ENCODE peak calls at places on chromosomes 13 and 19, in eight cellular contexts. One of them, this sample, is unnamed.

GRCh38 chr13:89740994-89741678 is 1606.4 kb upstream of the MIR17HG start:
- DNase-seq in sciatic nerve: no peak
- DNase-seq in mucosa of descending colon: peak; percentile 36
- DNase-seq in SJSA1: no peak
- DNase-seq in M059J: no peak
- DNase-seq in cardiac fibroblast: peak; percentile 23
- DNase-seq in stimulated activated CD4-positive, alpha-beta T cell treated with anti-CD3 and anti-CD28 coated beads, Interleukin-15, amount 100 ng/mL, for 24 hours: no peak
- DNase-seq in ELF-1: no peak
- DNase-seq in this sample: no peak

GRCh38 chr13:72754111-72754510 is 26.4 kb downstream of the BORA start:
- DNase-seq in stimulated activated CD4-positive, alpha-beta T cell treated with anti-CD3 and anti-CD28 coated beads, Interleukin-15, amount 100 ng/mL, for 24 hours: no peak
- DNase-seq in SJSA1: no peak
- DNase-seq in mucosa of descending colon: no peak
- DNase-seq in M059J: no peak
- DNase-seq in sciatic nerve: no peak
- DNase-seq in ELF-1: no peak
- DNase-seq in cardiac fibroblast: no peak
- DNase-seq in this sample: no peak

GRCh38 chr19:2524361-2524839 is 48.5 kb downstream of the GADD45B start:
- DNase-seq in stimulated activated CD4-positive, alpha-beta T cell treated with anti-CD3 and anti-CD28 coated beads, Interleukin-15, amount 100 ng/mL, for 24 hours: no peak
- DNase-seq in mucosa of descending colon: no peak
- DNase-seq in cardiac fibroblast: no peak
- DNase-seq in ELF-1: no peak
- DNase-seq in sciatic nerve: no peak
- DNase-seq in M059J: no peak
- DNase-seq in SJSA1: no peak
- DNase-seq in this sample: no peak

GRCh38 chr19:8306235-8307054 is 1.7 kb downstream of the CD320 start:
- DNase-seq in mucosa of descending colon: peak; percentile 69
- DNase-seq in cardiac fibroblast: no peak
- DNase-seq in M059J: no peak
- DNase-seq in sciatic nerve: peak; percentile 52
- DNase-seq in stimulated activated CD4-positive, alpha-beta T cell treated with anti-CD3 and anti-CD28 coated beads, Interleukin-15, amount 100 ng/mL, for 24 hours: peak; percentile 7
- DNase-seq in SJSA1: no peak
- DNase-seq in ELF-1: no peak
- DNase-seq in this sample: no peak

GRCh38 chr19:32200312-32201038 is 144.9 kb upstream of the ZNF507 start:
- DNase-seq in cardiac fibroblast: no peak
- DNase-seq in stimulated activated CD4-positive, alpha-beta T cell treated with anti-CD3 and anti-CD28 coated beads, Interleukin-15, amount 100 ng/mL, for 24 hours: no peak
- DNase-seq in mucosa of descending colon: no peak
- DNase-seq in ELF-1: no peak
- DNase-seq in M059J: no peak
- DNase-seq in SJSA1: no peak
- DNase-seq in sciatic nerve: no peak
- DNase-seq in this sample: no peak

GRCh38 chr13:39729161-39729560 is 73.7 kb downstream of the COG6 start:
- DNase-seq in stimulated activated CD4-positive, alpha-beta T cell treated with anti-CD3 and anti-CD28 coated beads, Interleukin-15, amount 100 ng/mL, for 24 hours: no peak
- DNase-seq in M059J: no peak
- DNase-seq in sciatic nerve: no peak
- DNase-seq in cardiac fibroblast: peak; percentile 48
- DNase-seq in mucosa of descending colon: no peak
- DNase-seq in ELF-1: no peak
- DNase-seq in SJSA1: no peak
- DNase-seq in this sample: no peak

GRCh38 chr13:22198001-22198400 is 527.1 kb downstream of the FGF9 start:
- DNase-seq in ELF-1: no peak
- DNase-seq in M059J: no peak
- DNase-seq in SJSA1: no peak
- DNase-seq in cardiac fibroblast: no peak
- DNase-seq in sciatic nerve: no peak
- DNase-seq in stimulated activated CD4-positive, alpha-beta T cell treated with anti-CD3 and anti-CD28 coated beads, Interleukin-15, amount 100 ng/mL, for 24 hours: no peak
- DNase-seq in mucosa of descending colon: no peak
- DNase-seq in this sample: no peak

GRCh38 chr13:106372199-106373160 is 163.0 kb downstream of the EFNB2 start:
- DNase-seq in sciatic nerve: no peak
- DNase-seq in ELF-1: no peak
- DNase-seq in SJSA1: peak; percentile 89
- DNase-seq in mucosa of descending colon: no peak
- DNase-seq in stimulated activated CD4-positive, alpha-beta T cell treated with anti-CD3 and anti-CD28 coated beads, Interleukin-15, amount 100 ng/mL, for 24 hours: no peak
- DNase-seq in cardiac fibroblast: peak; percentile 42
- DNase-seq in M059J: peak; percentile 51
- DNase-seq in this sample: peak; percentile 80

GRCh38 chr19:31347828-31348314 is 1.4 kb downstream of the TSHZ3 start:
- DNase-seq in SJSA1: peak; percentile 25
- DNase-seq in M059J: no peak
- DNase-seq in mucosa of descending colon: no peak
- DNase-seq in ELF-1: no peak
- DNase-seq in sciatic nerve: no peak
- DNase-seq in stimulated activated CD4-positive, alpha-beta T cell treated with anti-CD3 and anti-CD28 coated beads, Interleukin-15, amount 100 ng/mL, for 24 hours: no peak
- DNase-seq in cardiac fibroblast: peak; percentile 26
- DNase-seq in this sample: peak; percentile 55

GRCh38 chr13:36718146-36718545 is 44.3 kb downstream of the SERTM1 start:
- DNase-seq in ELF-1: no peak
- DNase-seq in cardiac fibroblast: no peak
- DNase-seq in sciatic nerve: no peak
- DNase-seq in M059J: no peak
- DNase-seq in mucosa of descending colon: no peak
- DNase-seq in stimulated activated CD4-positive, alpha-beta T cell treated with anti-CD3 and anti-CD28 coated beads, Interleukin-15, amount 100 ng/mL, for 24 hours: no peak
- DNase-seq in SJSA1: no peak
- DNase-seq in this sample: no peak

GRCh38 chr13:102597029-102598015 is 536 bp downstream of the TPP2 start:
- DNase-seq in stimulated activated CD4-positive, alpha-beta T cell treated with anti-CD3 and anti-CD28 coated beads, Interleukin-15, amount 100 ng/mL, for 24 hours: peak; percentile 42
- DNase-seq in mucosa of descending colon: peak; percentile 72
- DNase-seq in SJSA1: peak; percentile 59
- DNase-seq in cardiac fibroblast: peak; percentile 24
- DNase-seq in M059J: peak; percentile 45
- DNase-seq in sciatic nerve: no peak
- DNase-seq in ELF-1: peak; percentile 30
- DNase-seq in this sample: no peak

GRCh38 chr13:101695870-101696516 is 243.5 kb downstream of the ITGBL1 start:
- DNase-seq in stimulated activated CD4-positive, alpha-beta T cell treated with anti-CD3 and anti-CD28 coated beads, Interleukin-15, amount 100 ng/mL, for 24 hours: no peak
- DNase-seq in SJSA1: no peak
- DNase-seq in sciatic nerve: no peak
- DNase-seq in cardiac fibroblast: no peak
- DNase-seq in ELF-1: no peak
- DNase-seq in M059J: no peak
- DNase-seq in mucosa of descending colon: no peak
- DNase-seq in this sample: peak; percentile 37

GRCh38 chr19:30293051-30293785 is 79.0 kb upstream of the ZNF536 start:
- DNase-seq in sciatic nerve: no peak
- DNase-seq in M059J: no peak
- DNase-seq in cardiac fibroblast: no peak
- DNase-seq in stimulated activated CD4-positive, alpha-beta T cell treated with anti-CD3 and anti-CD28 coated beads, Interleukin-15, amount 100 ng/mL, for 24 hours: no peak
- DNase-seq in SJSA1: no peak
- DNase-seq in mucosa of descending colon: no peak
- DNase-seq in ELF-1: no peak
- DNase-seq in this sample: no peak

GRCh38 chr19:47373246-47374240 is 24.4 kb downstream of the DHX34 start:
- DNase-seq in sciatic nerve: no peak
- DNase-seq in ELF-1: no peak
- DNase-seq in SJSA1: no peak
- DNase-seq in stimulated activated CD4-positive, alpha-beta T cell treated with anti-CD3 and anti-CD28 coated beads, Interleukin-15, amount 100 ng/mL, for 24 hours: no peak
- DNase-seq in mucosa of descending colon: no peak
- DNase-seq in cardiac fibroblast: no peak
- DNase-seq in M059J: no peak
- DNase-seq in this sample: no peak

GRCh38 chr13:77544365-77544764 is 8.9 kb downstream of the SCEL start:
- DNase-seq in mucosa of descending colon: no peak
- DNase-seq in cardiac fibroblast: peak; percentile 83
- DNase-seq in sciatic nerve: peak; percentile 76
- DNase-seq in stimulated activated CD4-positive, alpha-beta T cell treated with anti-CD3 and anti-CD28 coated beads, Interleukin-15, amount 100 ng/mL, for 24 hours: no peak
- DNase-seq in M059J: no peak
- DNase-seq in SJSA1: no peak
- DNase-seq in ELF-1: no peak
- DNase-seq in this sample: peak; percentile 44

GRCh38 chr13:31159306-31159705 is 2.4 kb downstream of the HSPH1 start:
- DNase-seq in ELF-1: no peak
- DNase-seq in M059J: peak; percentile 15
- DNase-seq in SJSA1: no peak
- DNase-seq in cardiac fibroblast: no peak
- DNase-seq in sciatic nerve: no peak
- DNase-seq in stimulated activated CD4-positive, alpha-beta T cell treated with anti-CD3 and anti-CD28 coated beads, Interleukin-15, amount 100 ng/mL, for 24 hours: no peak
- DNase-seq in mucosa of descending colon: no peak
- DNase-seq in this sample: no peak